ENCODE peak calls at places on chromosomes 1 and 21, in six cellular contexts. V, E, K, N, S and H are unnamed samples.

GRCh38 chr1:165828103-165828558 is 717 bp downstream of the UCK2 start:
- DNase-seq in V (no peak), K (peak; percentile 50), N (peak; percentile 52), S (peak; percentile 63), E (peak; percentile 46), H (peak; percentile 64)

GRCh38 chr1:198741744-198742143 is 102.9 kb downstream of the PTPRC start:
- DNase-seq in V (no peak), K (no peak), N (no peak), S (no peak), E (no peak), H (peak; percentile 24)

GRCh38 chr1:50474859-50475809 is 51.9 kb upstream of the DMRTA2 start:
- DNase-seq in E (no peak), V (no peak), N (no peak), K (no peak), S (no peak), H (no peak)

GRCh38 chr21:41059871-41060270 is 108.1 kb upstream of the BACE2 start:
- DNase-seq in S (no peak), N (no peak), K (no peak), V (no peak), E (no peak), H (no peak)

GRCh38 chr1:9322845-9323244 is 30.2 kb downstream of the SPSB1 start:
- DNase-seq in S (no peak), V (no peak), K (no peak), N (no peak), E (no peak), H (no peak)

GRCh38 chr1:194297100-194297499 is 1110.7 kb upstream of the B3GALT2 start:
- DNase-seq in V (no peak), K (no peak), N (no peak), E (no peak), S (no peak), H (no peak)

GRCh38 chr1:199064971-199065370 is 426.1 kb downstream of the PTPRC start:
- DNase-seq in E (no peak), V (no peak), K (no peak), N (no peak), S (no peak), H (no peak)

GRCh38 chr1:39505289-39505688 is 13.9 kb downstream of the BMP8A start:
- DNase-seq in K (no peak), S (no peak), V (no peak), N (no peak), E (no peak), H (no peak)

GRCh38 chr1:205348559-205349477 is 7.9 kb downstream of the KLHDC8A start:
- DNase-seq in K (no peak), E (no peak), V (no peak), N (no peak), S (no peak), H (no peak)

GRCh38 chr1:71561729-71562128 is 480.9 kb upstream of the ZRANB2 start:
- DNase-seq in N (no peak), K (no peak), S (no peak), E (no peak), V (peak; percentile 23), H (no peak)

GRCh38 chr1:87760100-87760499 is 431.4 kb downstream of the LMO4 start:
- DNase-seq in S (no peak), V (no peak), K (no peak), N (no peak), E (no peak), H (no peak)

GRCh38 chr1:186208405-186209129 is 166.5 kb downstream of the TPR start:
- DNase-seq in S (no peak), V (no peak), K (no peak), E (no peak), N (no peak), H (no peak)

GRCh38 chr1:1216770-1217620 is 3.0 kb upstream of the TNFRSF4 start:
- DNase-seq in E (no peak), S (no peak), V (no peak), N (no peak), K (no peak), H (peak; percentile 88)

GRCh38 chr1:154870117-154870571 is at the start of gene KCNN3:
- DNase-seq in S (peak; percentile 94), K (peak; percentile 78), N (peak; percentile 99), E (peak; percentile 91), V (peak; percentile 75), H (peak; percentile 82)

GRCh38 chr1:1302951-1303509 is 4.7 kb downstream of the ACAP3 start:
- DNase-seq in K (no peak), V (no peak), N (no peak), E (no peak), S (no peak), H (no peak)

GRCh38 chr1:42947965-42948732 is 10.5 kb downstream of the SLC2A1 start:
- DNase-seq in V (no peak), E (no peak), S (no peak), N (no peak), K (no peak), H (no peak)

GRCh38 chr1:205538211-205538840 is 33.9 kb downstream of the CDK18 start:
- DNase-seq in N (no peak), V (no peak), S (no peak), K (no peak), E (peak; percentile 14), H (no peak)

GRCh38 chr21:15730484-15731242 is 881 bp downstream of the USP25 start:
- DNase-seq in V (no peak), K (no peak), N (no peak), S (no peak), E (no peak), H (peak; percentile 25)

GRCh38 chr1:177669161-177669560 is 300.7 kb downstream of the SEC16B start:
- DNase-seq in N (no peak), V (no peak), S (no peak), E (no peak), K (no peak), H (no peak)

GRCh38 chr1:8462298-8462946 is 144.5 kb downstream of the SLC45A1 start:
- DNase-seq in S (no peak), N (no peak), E (no peak), V (no peak), K (no peak), H (no peak)

GRCh38 chr1:97489834-97490233 is 431.0 kb downstream of the DPYD start:
- DNase-seq in K (no peak), V (no peak), N (no peak), S (no peak), E (no peak), H (no peak)